ENCODE peak calls at places on chromosomes 16 and 17, in four cellular contexts. L is esophagus squamous epithelium, E is heart left ventricle, M is neural progenitor cell. I is an unnamed sample. For H3K36me3, the result is how much of the 10 kb centered on the place peaks cover.

GRCh38 chr17:64226132-64226531 is 36.9 kb downstream of the TEX2 start:
- DNase-seq in M (no peak), L (no peak), E (no peak), I (no peak)

GRCh38 chr16:87360862-87361610 is 22.5 kb downstream of the FBXO31 start:
- DNase-seq in E (peak), M (peak), L (no peak), I (no peak)

GRCh38 chr17:37796081-37796480 is 51.2 kb upstream of the HNF1B start:
- DNase-seq in E (no peak), L (no peak), M (no peak), I (no peak)

GRCh38 chr17:6366144-6366755 is 68.7 kb downstream of the AIPL1 start:
- DNase-seq in E (no peak), L (no peak), M (no peak), I (no peak)

GRCh38 chr16:13923703-13924298 is 3.8 kb downstream of the ERCC4 start:
- DNase-seq in E (no peak), M (peak), L (no peak), I (no peak)

GRCh38 chr17:8889458-8890210 is 22.2 kb upstream of the PIK3R6 start:
- DNase-seq in M (no peak), E (peak), L (no peak), I (no peak)

GRCh38 chr16:50497592-50497991 is 50.6 kb upstream of the NKD1 start:
- DNase-seq in E (no peak), L (no peak), M (no peak), I (peak)

GRCh38 chr16:56269276-56269675 is 78.0 kb downstream of the GNAO1 start:
- DNase-seq in L (no peak), M (no peak), E (no peak), I (no peak)

GRCh38 chr16:21033707-21034106 is 116.9 kb downstream of the DNAH3 start:
- DNase-seq in L (no peak), M (no peak), E (peak), I (no peak)

GRCh38 chr17:75876190-75876937 is 2.0 kb downstream of the TRIM47 start:
- DNase-seq in M (peak), E (no peak), L (no peak), I (peak)

GRCh38 chr17:79388556-79389295 is 222.1 kb downstream of the RBFOX3 start:
- DNase-seq in L (no peak), E (peak), M (peak), I (peak)

GRCh38 chr17:18043491-18043890 is 4.3 kb downstream of the GID4 start:
- DNase-seq in L (no peak), M (no peak), E (no peak), I (no peak)

GRCh38 chr17:4542726-4543191 is 12.4 kb downstream of the MYBBP1A start:
- DNase-seq in L (no peak), E (peak), M (no peak), I (no peak)

GRCh38 chr16:77961811-77962210 is 60.5 kb upstream of the CLEC3A start:
- DNase-seq in E (no peak), L (no peak), M (no peak), I (no peak)

GRCh38 chr17:37273419-37274051 is 102.2 kb upstream of the C17orf78 start:
- DNase-seq in M (peak), E (no peak), L (no peak), I (no peak)

GRCh38 chr16:87653234-87653633 is 50.9 kb downstream of the JPH3 start:
- DNase-seq in L (no peak), M (no peak), E (no peak), I (no peak)

GRCh38 chr17:64536913-64537312 is 30.1 kb downstream of the CEP95 start:
- DNase-seq in E (no peak), L (no peak), M (no peak), I (no peak)

GRCh38 chr16:70430667-70431536 is 8.0 kb downstream of the ST3GAL2 start:
- DNase-seq in L (no peak), M (no peak), E (no peak), I (no peak)

GRCh38 chr16:67673712-67674580 is 7.3 kb downstream of the C16orf86 start:
- DNase-seq in M (no peak), E (peak), L (no peak), I (peak)

GRCh38 chr17:49344914-49345313 is 17.1 kb downstream of the ZNF652 start:
- DNase-seq in L (no peak), E (no peak), M (no peak), I (no peak)

GRCh38 chr17:5588584-5588983 is 4.3 kb upstream of the NLRP1 start:
- DNase-seq in L (no peak), M (no peak), E (no peak), I (no peak)

GRCh38 chr16:81456523-81457325 is 12.1 kb downstream of the CMIP start:
- DNase-seq in L (no peak), E (no peak), M (no peak), I (no peak)

GRCh38 chr16:81458827-81459598 is 14.4 kb downstream of the CMIP start:
- DNase-seq in L (no peak), M (no peak), E (no peak), I (no peak)

GRCh38 chr16:81458149-81458669 is 13.6 kb downstream of the CMIP start:
- DNase-seq in M (no peak), L (no peak), E (no peak), I (no peak)

GRCh38 chr16:81455720-81456494 is 11.3 kb downstream of the CMIP start:
- DNase-seq in L (no peak), E (no peak), M (no peak), I (no peak)

GRCh38 chr16:81457326-81458133 is 12.9 kb downstream of the CMIP start:
- DNase-seq in M (no peak), L (no peak), E (no peak), I (no peak)
- H3K36me3 ChIP-seq in M (under half), L (under half), E (under half), I (under half)

GRCh38 chr17:59397316-59398073 is 66.0 kb downstream of the YPEL2 start:
- DNase-seq in M (no peak), L (no peak), E (no peak), I (no peak)

GRCh38 chr17:59391026-59391425 is 59.6 kb downstream of the YPEL2 start:
- DNase-seq in M (no peak), L (no peak), E (no peak), I (no peak)

GRCh38 chr17:59388070-59388556 is 56.7 kb downstream of the YPEL2 start:
- DNase-seq in E (no peak), L (no peak), M (no peak), I (no peak)

GRCh38 chr17:59387351-59388069 is 56.1 kb downstream of the YPEL2 start:
- DNase-seq in E (no peak), L (no peak), M (no peak), I (no peak)

GRCh38 chr17:59392973-59393679 is 61.7 kb downstream of the YPEL2 start:
- DNase-seq in E (no peak), L (no peak), M (no peak), I (no peak)
- H3K4me3 ChIP-seq in E (no peak), L (no peak), M (no peak), I (no peak)

GRCh38 chr17:74379495-74380085 is 12.3 kb downstream of the GPR142 start:
- DNase-seq in L (peak), M (peak), E (peak), I (peak)
- H3K27ac ChIP-seq in L (peak), M (no peak), E (peak), I (no peak)

GRCh38 chr16:22073350-22073749 is 19.0 kb upstream of the VWA3A start:
- DNase-seq in E (no peak), L (no peak), M (no peak), I (no peak)
- H3K36me3 ChIP-seq in E (under half), L (under half), M (under half), I (under half)

GRCh38 chr17:43399839-43400328 is 1.1 kb downstream of the ARL4D start:
- DNase-seq in M (no peak), E (no peak), L (no peak), I (no peak)
- H3K4me3 ChIP-seq in M (peak), E (peak), L (peak), I (peak)

DNA sequence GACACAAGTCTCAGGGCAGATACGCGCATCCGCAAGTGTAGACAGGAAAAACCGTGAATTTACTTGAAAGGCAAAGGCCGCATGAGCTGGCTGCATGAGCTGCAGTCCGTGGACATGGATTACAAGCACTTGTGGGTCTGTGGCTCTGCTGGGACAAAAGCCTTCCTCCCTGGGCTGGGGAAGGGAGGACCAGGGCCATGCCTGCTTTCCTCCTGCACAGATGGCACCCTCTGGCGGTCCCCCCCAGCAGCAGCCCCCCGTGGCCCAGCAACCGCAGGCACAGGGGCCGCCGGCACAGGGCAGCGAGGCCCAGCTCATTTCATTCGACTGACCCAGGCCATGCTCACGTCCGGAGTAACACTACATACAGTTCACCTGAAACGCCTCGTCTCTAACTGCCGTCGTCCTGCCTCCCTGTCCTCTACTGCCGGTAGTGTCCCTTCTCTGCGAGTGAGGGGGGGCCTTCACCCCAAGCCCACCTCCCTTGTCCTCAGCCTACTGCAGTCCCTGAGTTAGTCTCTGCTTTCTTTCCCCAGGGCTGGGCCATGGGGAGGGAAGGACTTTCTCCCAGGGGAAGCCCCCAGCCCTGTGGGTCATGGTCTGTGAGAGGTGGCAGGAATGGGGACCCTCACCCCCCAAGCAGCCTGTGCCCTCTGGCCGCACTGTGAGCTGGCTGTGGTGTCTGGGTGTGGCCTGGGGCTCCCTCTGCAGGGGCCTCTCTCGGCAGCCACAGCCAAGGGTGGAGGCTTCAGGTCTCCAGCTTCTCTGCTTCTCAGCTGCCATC is 1.7 kb upstream of the MRPL12 start:
- DNase-seq in L (no peak), M (no peak), E (no peak), I (no peak)
- H3K27ac ChIP-seq in L (peak), M (no peak), E (no peak), I (no peak)

GRCh38 chr17:47316316-47316715 is 7.4 kb upstream of the EFCAB13 start:
- DNase-seq in L (no peak), M (no peak), E (no peak), I (no peak)
- H3K36me3 ChIP-seq in L (under half), M (under half), E (under half), I (under half)

GRCh38 chr16:814974-815373 is 14.4 kb upstream of the GNG13 start:
- DNase-seq in L (no peak), M (no peak), E (no peak), I (no peak)

GRCh38 chr16:813916-814412 is 13.4 kb upstream of the GNG13 start:
- DNase-seq in M (no peak), E (no peak), L (no peak), I (no peak)

GRCh38 chr16:817001-817906 is 16.7 kb upstream of the GNG13 start:
- DNase-seq in E (no peak), L (no peak), M (no peak), I (no peak)

GRCh38 chr16:815861-816260 is 15.3 kb upstream of the GNG13 start:
- DNase-seq in M (no peak), L (no peak), E (no peak), I (no peak)

GRCh38 chr16:813204-813915 is 12.8 kb upstream of the GNG13 start:
- DNase-seq in E (peak), M (peak), L (no peak), I (no peak)
- H3K4me3 ChIP-seq in E (peak), M (peak), L (no peak), I (no peak)

DNA sequence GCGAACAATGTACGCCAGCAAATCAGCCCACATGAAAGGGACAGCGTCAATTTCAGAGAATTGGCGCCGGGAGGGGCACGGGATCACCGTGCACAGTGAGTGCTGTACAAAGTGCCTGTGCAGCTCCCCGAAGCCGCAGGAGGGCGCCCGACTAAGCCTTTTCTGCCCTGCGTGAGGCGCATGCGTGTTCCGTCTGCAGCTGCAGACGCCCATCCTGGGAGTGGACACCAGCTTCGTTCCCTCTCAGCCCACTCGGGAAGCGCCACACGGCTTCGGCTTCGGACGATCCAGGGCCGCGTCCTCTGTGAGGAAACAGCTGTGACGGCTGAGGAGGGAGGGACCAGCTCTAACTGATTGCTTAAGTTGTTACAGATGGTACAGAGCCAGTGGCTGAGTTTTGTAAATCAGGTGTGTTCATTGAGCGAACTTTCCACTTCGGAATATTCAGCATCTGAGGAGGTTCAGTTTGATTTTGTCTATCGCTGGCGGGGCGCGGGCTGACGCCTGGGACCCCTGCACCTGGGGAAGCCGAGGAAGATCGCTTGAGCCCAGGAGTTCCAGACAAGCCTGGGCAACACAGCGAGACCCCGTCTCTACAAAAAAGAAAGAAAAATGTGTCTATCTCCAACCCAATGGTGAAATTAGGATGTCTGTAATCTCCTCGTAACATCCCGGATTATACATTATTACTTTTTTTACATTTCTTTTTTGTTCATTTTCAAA is 15.4 kb upstream of the ZNF287 start:
- DNase-seq in L (peak), E (peak), M (peak), I (peak)
- H3K27ac ChIP-seq in L (peak), E (peak), M (no peak), I (no peak)

GRCh38 chr16:18800674-18801196 is 614 bp downstream of the ARL6IP1 start:
- DNase-seq in M (peak), L (no peak), E (no peak), I (no peak)
- H3K36me3 ChIP-seq in M (under half), L (under half), E (under half), I (under half)